ENCODE peak calls at places on chromosomes 4 and X, in four cellular contexts. Y, N, P and D are unnamed samples.
A peak's percentile ranks its signal among the peaks of the same experiment; 100 is the strongest.

GRCh38 chrX:45022144-45022543 is 149.2 kb downstream of the KDM6A start:
- DNase-seq in Y (no peak), N (no peak), P (no peak), D (no peak)

GRCh38 chrX:34642849-34643248 is 14.2 kb downstream of the TMEM47 start:
- DNase-seq in Y (no peak), N (no peak), P (no peak), D (no peak)

GRCh38 chrX:23742174-23742692 is 843 bp downstream of the ACOT9 start:
- DNase-seq in Y (no peak), N (no peak), P (no peak), D (peak; percentile 37)

GRCh38 chr4:101527186-101527585 is 179.9 kb upstream of the PPP3CA start:
- DNase-seq in Y (no peak), N (no peak), P (no peak), D (no peak)

GRCh38 chrX:39550795-39551361 is 546.9 kb downstream of the BCOR start:
- DNase-seq in Y (no peak), N (no peak), P (no peak), D (no peak)

GRCh38 chr4:153022233-153022632 is 86.1 kb downstream of the FHDC1 start:
- DNase-seq in Y (no peak), N (no peak), P (no peak), D (no peak)

GRCh38 chr4:27023366-27023765 is 162.7 kb downstream of the STIM2 start:
- DNase-seq in Y (no peak), N (no peak), P (no peak), D (no peak)

GRCh38 chr4:17567267-17567666 is 9.7 kb upstream of the LAP3 start:
- DNase-seq in Y (no peak), N (no peak), P (no peak), D (no peak)

GRCh38 chr4:83109480-83110221 is 4.9 kb downstream of the PLAC8 start:
- DNase-seq in Y (no peak), N (peak; percentile 73), P (peak; percentile 26), D (no peak)

GRCh38 chr4:17599826-17600225 is 14.6 kb upstream of the MED28 start:
- DNase-seq in Y (no peak), N (no peak), P (no peak), D (no peak)

GRCh38 chr4:24777528-24777927 is 17.8 kb upstream of the SOD3 start:
- DNase-seq in Y (no peak), N (no peak), P (no peak), D (no peak)

GRCh38 chr4:33924239-33924638 is 2320.1 kb downstream of the ARAP2 start:
- DNase-seq in Y (peak; percentile 82), N (no peak), P (no peak), D (peak; percentile 38)

GRCh38 chrX:136250191-136251041 is 784 bp downstream of the MAP7D3 start:
- DNase-seq in Y (no peak), N (peak; percentile 22), P (no peak), D (no peak)

GRCh38 chr4:95363966-95364365 is 184.8 kb downstream of the UNC5C start:
- DNase-seq in Y (no peak), N (no peak), P (no peak), D (no peak)

GRCh38 chr4:19711871-19712270 is 539.8 kb upstream of the SLIT2 start:
- DNase-seq in Y (no peak), N (no peak), P (no peak), D (no peak)

GRCh38 chrX:9829308-9830267 is 43.4 kb downstream of the SHROOM2 start:
- DNase-seq in Y (peak; percentile 65), N (no peak), P (no peak), D (peak; percentile 92)

GRCh38 chr4:76681996-76682395 is 215.9 kb downstream of the SOWAHB start:
- DNase-seq in Y (no peak), N (no peak), P (no peak), D (no peak)

GRCh38 chr4:149961876-149962597 is 116.2 kb upstream of the DCLK2 start:
- DNase-seq in Y (no peak), N (no peak), P (no peak), D (peak; percentile 19)

GRCh38 chrX:56833626-56834025 is 104.6 kb downstream of the NBDY start:
- DNase-seq in Y (no peak), N (no peak), P (no peak), D (no peak)

GRCh38 chr4:76950846-76951321 is 1.3 kb downstream of the SEPTIN11 start:
- DNase-seq in Y (no peak), N (peak; percentile 58), P (no peak), D (no peak)

GRCh38 chr4:166143227-166143626 is 270.2 kb downstream of the TLL1 start:
- DNase-seq in Y (no peak), N (no peak), P (no peak), D (no peak)

GRCh38 chr4:79198886-79199591 is 126.8 kb downstream of the NAA11 start:
- DNase-seq in Y (no peak), N (no peak), P (no peak), D (no peak)

GRCh38 chr4:8869002-8869878 is 2.4 kb downstream of the HMX1 start:
- DNase-seq in Y (no peak), N (no peak), P (no peak), D (no peak)

GRCh38 chrX:17039826-17040225 is 93.4 kb downstream of the REPS2 start:
- DNase-seq in Y (no peak), N (no peak), P (no peak), D (no peak)

GRCh38 chrX:70479197-70479969 is 34.7 kb downstream of the DLG3 start:
- DNase-seq in Y (no peak), N (no peak), P (no peak), D (no peak)

GRCh38 chr4:103129174-103129573 is 29.5 kb upstream of the BDH2 start:
- DNase-seq in Y (no peak), N (no peak), P (no peak), D (no peak)

DNA sequence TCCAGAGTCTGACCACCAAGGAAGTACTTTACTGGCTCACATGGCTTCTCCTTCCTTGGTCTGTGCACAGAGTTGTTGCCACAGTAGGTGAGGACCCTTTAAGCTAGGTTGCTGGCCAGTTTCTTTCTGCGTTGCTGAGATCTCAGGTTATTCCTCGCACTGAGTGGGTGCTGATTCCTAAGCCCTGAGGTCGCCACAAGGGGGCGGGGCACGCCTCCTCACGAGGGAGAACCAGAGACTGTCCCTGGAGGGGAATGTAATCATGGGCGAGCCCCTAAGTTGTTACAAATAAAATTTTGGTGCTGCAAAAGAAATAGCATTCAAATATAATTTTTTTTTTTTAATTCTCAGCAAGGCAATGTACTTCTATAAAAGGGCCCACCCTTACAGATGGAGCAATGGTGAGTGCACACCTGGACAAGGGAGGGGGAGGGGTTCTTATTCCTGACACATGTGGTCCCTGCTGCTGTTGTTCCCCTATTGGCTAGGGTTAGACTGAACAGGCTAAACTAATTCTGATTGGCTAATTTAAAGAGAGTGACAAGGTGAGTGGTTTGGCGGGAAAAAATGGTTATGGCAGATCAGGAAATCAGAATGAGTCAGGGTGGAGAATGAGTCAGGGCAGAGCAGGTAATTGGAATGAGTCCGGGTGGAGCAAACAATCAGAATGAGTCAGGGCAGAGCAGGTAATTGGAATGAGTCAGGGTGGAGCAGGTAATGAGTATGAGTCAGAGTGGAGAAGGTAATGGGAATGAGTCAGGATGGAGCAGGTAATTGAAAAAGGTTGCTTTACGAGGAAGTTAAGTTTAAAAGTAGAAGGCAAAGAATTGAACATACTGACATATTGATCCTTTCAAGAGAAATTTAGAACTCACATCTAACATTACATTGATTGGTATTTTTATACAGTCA is 107.5 kb downstream of the VSIG4 start:
- DNase-seq in Y (peak; percentile 92), N (no peak), P (no peak), D (peak; percentile 14)
- TF ChIP-seq CTCF in Y (peak; percentile 28), N (no peak), P (no peak), D (no peak)

GRCh38 chr4:143095447-143095846 is 89.3 kb upstream of the USP38 start:
- DNase-seq in Y (no peak), N (no peak), P (no peak), D (no peak)

GRCh38 chr4:143097751-143098150 is 87.0 kb upstream of the USP38 start:
- DNase-seq in Y (no peak), N (no peak), P (no peak), D (no peak)

GRCh38 chr4:143099693-143100092 is 85.0 kb upstream of the USP38 start:
- DNase-seq in Y (no peak), N (no peak), P (peak; percentile 17), D (no peak)
- H3K4me3 ChIP-seq in Y (no peak overlapping the region), N (no peak overlapping the region), P (no peak overlapping the region), D (no peak overlapping the region)

GRCh38 chr4:112647785-112648184 is 10.8 kb downstream of the LARP7 start:
- DNase-seq in Y (no peak), N (no peak), P (no peak), D (no peak)

GRCh38 chr4:112646632-112647537 is 9.9 kb downstream of the LARP7 start:
- DNase-seq in Y (no peak), N (no peak), P (no peak), D (no peak)

GRCh38 chr4:112650332-112650731 is 13.4 kb downstream of the LARP7 start:
- DNase-seq in Y (no peak), N (no peak), P (no peak), D (no peak)

GRCh38 chr4:112649055-112649408 is 12.1 kb downstream of the LARP7 start:
- DNase-seq in Y (no peak), N (no peak), P (no peak), D (no peak)

DNA sequence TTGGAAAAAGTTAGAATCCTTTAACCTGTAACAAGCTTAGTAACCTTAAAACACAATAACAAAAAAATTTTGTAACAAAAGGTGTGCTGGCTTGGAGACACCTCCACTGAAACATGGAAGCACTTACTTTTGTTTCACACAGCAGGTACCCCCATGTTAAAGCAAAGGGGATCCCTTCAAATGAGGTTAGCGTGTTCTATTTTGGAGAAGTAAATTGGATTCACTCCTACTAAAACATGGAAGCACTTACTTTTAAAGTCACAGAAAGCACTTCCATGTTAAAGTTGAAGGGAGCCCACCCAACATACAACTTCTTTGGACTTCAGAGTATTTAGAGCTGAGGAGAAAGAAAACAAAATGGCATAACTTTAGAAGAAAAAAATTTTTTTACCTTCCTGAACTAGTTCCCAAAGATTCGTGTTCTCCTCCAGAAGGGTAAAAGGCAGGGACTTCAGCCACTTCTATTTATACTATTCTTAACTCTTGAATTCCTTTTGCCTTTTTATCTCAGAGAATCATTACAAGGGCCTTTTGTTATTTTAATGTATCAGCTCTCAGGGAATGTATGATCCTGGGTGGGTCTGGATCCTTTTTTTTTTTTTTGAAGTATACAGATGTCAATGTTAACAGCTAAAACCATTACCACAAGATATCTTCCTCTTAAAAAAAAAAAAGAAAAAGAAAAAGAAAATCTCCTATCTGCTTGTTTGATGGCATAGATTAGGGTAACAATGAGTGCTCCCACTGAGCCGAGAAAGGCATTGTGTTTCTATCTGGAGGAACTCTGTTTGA is 11.5 kb downstream of the LARP7 start:
- DNase-seq in Y (no peak), N (no peak), P (no peak), D (no peak)
- H3K36me3 ChIP-seq in Y (peaks cover 17% of the 10 kb centered on the region), N (peaks cover 14% of the 10 kb centered on the region), P (peaks cover 90% of the 10 kb centered on the region), D (no peaks in the 10 kb centered on the region)

GRCh38 chr4:1683371-1683902 is 676 bp downstream of the FAM53A start:
- DNase-seq in Y (no peak), N (no peak), P (no peak), D (peak; percentile 47)

GRCh38 chr4:1683903-1684755 is at the start of gene FAM53A:
- DNase-seq in Y (peak; percentile 57), N (peak; percentile 99), P (peak; percentile 93), D (no peak)

GRCh38 chr4:1686440-1687036 is 2.4 kb upstream of the FAM53A start:
- DNase-seq in Y (no peak), N (no peak), P (no peak), D (no peak)

GRCh38 chr4:1684756-1685603 is 867 bp upstream of the FAM53A start:
- DNase-seq in Y (no peak), N (peak; percentile 50), P (no peak), D (no peak)

GRCh38 chr4:1685604-1686150 is 1.6 kb upstream of the FAM53A start:
- DNase-seq in Y (no peak), N (no peak), P (no peak), D (peak; percentile 34)
- TF ChIP-seq CTCF in Y (no peak), N (no peak), P (no peak), D (no peak)